ENCODE peak calls at places on chromosomes 4 and X, in ten cellular contexts. One of them, this sample, is unnamed. For H3K9me3, the result is how much of the 10 kb centered on the place peaks cover.

GRCh38 chr4:26074672-26075071 is 160.7 kb downstream of the SMIM20 start:
- DNase-seq in GM12878: peak
- DNase-seq in neuronal stem cell: no peak
- DNase-seq in HCT116: no peak
- DNase-seq in fibroblast of lung: no peak
- DNase-seq in endothelial cell of umbilical vein: no peak
- DNase-seq in K562: no peak
- DNase-seq in neural progenitor cell: no peak
- DNase-seq in H9: no peak
- DNase-seq in IMR-90: no peak
- DNase-seq in this sample: no peak

GRCh38 chrX:31039327-31039711 is 32.5 kb downstream of the FTHL17 start:
- DNase-seq in GM12878: no peak
- DNase-seq in neuronal stem cell: no peak
- DNase-seq in HCT116: no peak
- DNase-seq in fibroblast of lung: no peak
- DNase-seq in endothelial cell of umbilical vein: no peak
- DNase-seq in K562: no peak
- DNase-seq in neural progenitor cell: no peak
- DNase-seq in H9: no peak
- DNase-seq in IMR-90: no peak
- DNase-seq in this sample: no peak

GRCh38 chr4:54065282-54066087 is 1.1 kb upstream of the CHIC2 start:
- DNase-seq in GM12878: no peak
- DNase-seq in neuronal stem cell: no peak
- DNase-seq in HCT116: no peak
- DNase-seq in fibroblast of lung: peak
- DNase-seq in endothelial cell of umbilical vein: peak
- DNase-seq in K562: no peak
- DNase-seq in neural progenitor cell: no peak
- DNase-seq in H9: no peak
- DNase-seq in IMR-90: no peak
- DNase-seq in this sample: no peak

GRCh38 chrX:13364230-13364629 is 44.4 kb upstream of the ATXN3L start:
- DNase-seq in GM12878: no peak
- DNase-seq in neuronal stem cell: no peak
- DNase-seq in HCT116: no peak
- DNase-seq in fibroblast of lung: no peak
- DNase-seq in endothelial cell of umbilical vein: no peak
- DNase-seq in K562: no peak
- DNase-seq in neural progenitor cell: no peak
- DNase-seq in H9: no peak
- DNase-seq in IMR-90: no peak
- DNase-seq in this sample: no peak

GRCh38 chrX:101452051-101452450 is 33.2 kb upstream of the ARMCX4 start:
- DNase-seq in GM12878: no peak
- DNase-seq in neuronal stem cell: no peak
- DNase-seq in HCT116: no peak
- DNase-seq in fibroblast of lung: peak
- DNase-seq in endothelial cell of umbilical vein: peak
- DNase-seq in K562: no peak
- DNase-seq in neural progenitor cell: no peak
- DNase-seq in H9: no peak
- DNase-seq in IMR-90: no peak
- DNase-seq in this sample: no peak

GRCh38 chrX:140715787-140716186 is 6.2 kb downstream of the LINC00632 start:
- DNase-seq in GM12878: no peak
- DNase-seq in neuronal stem cell: no peak
- DNase-seq in HCT116: no peak
- DNase-seq in fibroblast of lung: no peak
- DNase-seq in endothelial cell of umbilical vein: no peak
- DNase-seq in K562: no peak
- DNase-seq in neural progenitor cell: no peak
- DNase-seq in H9: no peak
- DNase-seq in IMR-90: peak
- DNase-seq in this sample: no peak

GRCh38 chr4:56246230-56246610 is 141.1 kb downstream of the AASDH start:
- DNase-seq in GM12878: no peak
- DNase-seq in neuronal stem cell: no peak
- DNase-seq in HCT116: no peak
- DNase-seq in fibroblast of lung: no peak
- DNase-seq in endothelial cell of umbilical vein: no peak
- DNase-seq in K562: no peak
- DNase-seq in neural progenitor cell: no peak
- DNase-seq in H9: no peak
- DNase-seq in IMR-90: no peak
- DNase-seq in this sample: no peak

GRCh38 chr4:122602277-122603142 is 18.4 kb downstream of the IL21 start:
- DNase-seq in GM12878: no peak
- DNase-seq in neuronal stem cell: peak
- DNase-seq in HCT116: peak
- DNase-seq in fibroblast of lung: peak
- DNase-seq in endothelial cell of umbilical vein: peak
- DNase-seq in K562: peak
- DNase-seq in neural progenitor cell: peak
- DNase-seq in H9: no peak
- DNase-seq in IMR-90: peak
- DNase-seq in this sample: no peak

GRCh38 chr4:8835521-8836365 is 35.9 kb downstream of the HMX1 start:
- DNase-seq in GM12878: no peak
- DNase-seq in neuronal stem cell: no peak
- DNase-seq in HCT116: no peak
- DNase-seq in fibroblast of lung: no peak
- DNase-seq in endothelial cell of umbilical vein: no peak
- DNase-seq in K562: no peak
- DNase-seq in neural progenitor cell: no peak
- DNase-seq in H9: peak
- DNase-seq in IMR-90: no peak
- DNase-seq in this sample: no peak
- H3K9me3 ChIP-seq in GM12878: under half
- H3K9me3 ChIP-seq in neuronal stem cell: under half
- H3K9me3 ChIP-seq in HCT116: under half
- H3K9me3 ChIP-seq in fibroblast of lung: under half
- H3K9me3 ChIP-seq in endothelial cell of umbilical vein: under half
- H3K9me3 ChIP-seq in K562: under half
- H3K9me3 ChIP-seq in neural progenitor cell: under half
- H3K9me3 ChIP-seq in H9: under half
- H3K9me3 ChIP-seq in IMR-90: under half
- H3K9me3 ChIP-seq in this sample: under half

GRCh38 chrX:48695925-48696300 is 621 bp upstream of the SUV39H1 start:
- DNase-seq in GM12878: no peak
- DNase-seq in neuronal stem cell: no peak
- DNase-seq in HCT116: no peak
- DNase-seq in fibroblast of lung: no peak
- DNase-seq in endothelial cell of umbilical vein: no peak
- DNase-seq in K562: no peak
- DNase-seq in neural progenitor cell: peak
- DNase-seq in H9: no peak
- DNase-seq in IMR-90: no peak
- DNase-seq in this sample: no peak

GRCh38 chrX:48697182-48697727 is 721 bp downstream of the SUV39H1 start:
- DNase-seq in GM12878: no peak
- DNase-seq in neuronal stem cell: no peak
- DNase-seq in HCT116: no peak
- DNase-seq in fibroblast of lung: no peak
- DNase-seq in endothelial cell of umbilical vein: peak
- DNase-seq in K562: no peak
- DNase-seq in neural progenitor cell: no peak
- DNase-seq in H9: no peak
- DNase-seq in IMR-90: no peak
- DNase-seq in this sample: no peak

GRCh38 chrX:48694776-48695523 is 1.6 kb upstream of the SUV39H1 start:
- DNase-seq in GM12878: no peak
- DNase-seq in neuronal stem cell: no peak
- DNase-seq in HCT116: no peak
- DNase-seq in fibroblast of lung: no peak
- DNase-seq in endothelial cell of umbilical vein: no peak
- DNase-seq in K562: no peak
- DNase-seq in neural progenitor cell: peak
- DNase-seq in H9: no peak
- DNase-seq in IMR-90: no peak
- DNase-seq in this sample: no peak

GRCh38 chrX:48695524-48695875 is 1.0 kb upstream of the SUV39H1 start:
- DNase-seq in GM12878: no peak
- DNase-seq in neuronal stem cell: no peak
- DNase-seq in HCT116: no peak
- DNase-seq in fibroblast of lung: peak
- DNase-seq in endothelial cell of umbilical vein: no peak
- DNase-seq in K562: no peak
- DNase-seq in neural progenitor cell: no peak
- DNase-seq in H9: no peak
- DNase-seq in IMR-90: peak
- DNase-seq in this sample: no peak

DNA sequence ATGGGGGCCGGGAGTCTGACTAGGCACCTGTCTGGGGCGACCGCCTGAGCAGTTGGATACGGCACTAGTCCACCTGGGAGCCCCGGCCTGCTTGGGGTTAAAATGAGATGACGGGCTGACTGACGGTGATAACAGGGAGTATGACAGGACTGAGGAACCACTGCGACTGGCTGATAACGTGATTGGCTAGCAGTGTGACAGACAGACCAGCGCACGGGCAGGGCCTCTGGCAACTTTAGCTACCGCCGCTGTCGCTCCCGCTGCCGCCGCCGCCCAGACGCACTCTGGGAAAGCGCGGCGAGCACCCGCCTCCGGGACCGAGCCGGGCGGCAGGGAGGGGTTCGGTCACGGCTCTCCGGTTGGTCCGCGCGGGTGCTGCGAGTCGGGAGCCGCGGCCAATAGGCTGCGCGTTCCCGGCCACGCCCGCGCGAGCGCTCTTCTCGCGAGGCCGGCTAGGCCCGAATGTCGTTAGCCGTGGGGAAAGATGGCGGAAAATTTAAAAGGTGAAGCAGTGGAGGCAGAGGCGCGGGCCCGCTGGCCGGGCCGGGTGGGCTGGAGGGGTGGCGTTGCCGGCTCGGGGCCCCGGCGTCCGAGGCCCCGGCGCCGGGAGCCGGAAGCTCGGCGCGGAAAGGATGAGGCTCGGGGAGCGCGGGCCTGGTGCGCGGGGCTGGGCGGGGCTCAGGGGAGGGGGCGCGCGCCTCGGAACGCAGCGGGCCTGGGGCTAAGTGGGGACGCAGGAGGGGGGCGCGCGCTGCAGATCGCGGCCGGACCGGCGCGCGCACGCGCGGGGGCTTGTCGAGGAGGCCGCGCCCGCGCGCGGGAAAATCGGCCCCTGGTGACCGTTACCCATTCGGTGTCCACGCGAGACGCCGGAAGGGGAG is at the start of gene SUV39H1:
- DNase-seq in GM12878: peak
- DNase-seq in neuronal stem cell: peak
- DNase-seq in HCT116: peak
- DNase-seq in fibroblast of lung: peak
- DNase-seq in endothelial cell of umbilical vein: peak
- DNase-seq in K562: peak
- DNase-seq in neural progenitor cell: peak
- DNase-seq in H9: peak
- DNase-seq in IMR-90: peak
- DNase-seq in this sample: peak
- H2AFZ ChIP-seq in GM12878: peak
- H2AFZ ChIP-seq in neuronal stem cell: peak
- H2AFZ ChIP-seq in HCT116: no peak
- H2AFZ ChIP-seq in fibroblast of lung: peak
- H2AFZ ChIP-seq in endothelial cell of umbilical vein: peak
- H2AFZ ChIP-seq in K562: peak
- H2AFZ ChIP-seq in neural progenitor cell: no peak
- H2AFZ ChIP-seq in H9: no peak
- H2AFZ ChIP-seq in IMR-90: peak
- H2AFZ ChIP-seq in this sample: peak

DNA sequence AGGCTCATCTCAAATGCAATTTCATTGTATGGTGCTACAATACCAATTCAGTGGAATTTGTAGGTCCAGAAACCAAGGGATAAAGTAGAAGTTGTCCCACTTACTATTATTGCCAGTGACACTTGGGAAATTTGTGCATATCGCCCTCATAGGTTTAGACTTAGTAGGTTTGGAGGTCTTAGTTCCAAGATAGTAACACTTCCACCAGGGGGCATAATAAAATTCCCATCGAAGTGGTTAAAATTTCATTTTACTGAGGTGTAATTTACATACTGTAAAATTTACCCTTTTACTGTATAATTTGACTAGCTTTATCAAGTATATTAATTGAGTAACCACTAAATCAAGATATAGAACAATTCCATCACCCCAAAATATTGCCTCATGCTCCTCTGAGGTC is 174.6 kb downstream of the INPP4B start:
- DNase-seq in GM12878: no peak
- DNase-seq in neuronal stem cell: no peak
- DNase-seq in HCT116: no peak
- DNase-seq in fibroblast of lung: no peak
- DNase-seq in endothelial cell of umbilical vein: no peak
- DNase-seq in K562: no peak
- DNase-seq in neural progenitor cell: peak
- DNase-seq in H9: no peak
- DNase-seq in IMR-90: no peak
- DNase-seq in this sample: no peak
- H3K9me3 ChIP-seq in GM12878: under half
- H3K9me3 ChIP-seq in neuronal stem cell: under half
- H3K9me3 ChIP-seq in HCT116: under half
- H3K9me3 ChIP-seq in fibroblast of lung: under half
- H3K9me3 ChIP-seq in endothelial cell of umbilical vein: under half
- H3K9me3 ChIP-seq in K562: under half
- H3K9me3 ChIP-seq in neural progenitor cell: under half
- H3K9me3 ChIP-seq in H9: under half
- H3K9me3 ChIP-seq in IMR-90: under half
- H3K9me3 ChIP-seq in this sample: under half

GRCh38 chrX:3659761-3660160 is 53.7 kb downstream of the PRKX start:
- DNase-seq in GM12878: no peak
- DNase-seq in neuronal stem cell: no peak
- DNase-seq in HCT116: no peak
- DNase-seq in fibroblast of lung: peak
- DNase-seq in endothelial cell of umbilical vein: no peak
- DNase-seq in K562: no peak
- DNase-seq in neural progenitor cell: no peak
- DNase-seq in H9: no peak
- DNase-seq in IMR-90: peak
- DNase-seq in this sample: no peak

GRCh38 chrX:3666975-3667374 is 46.5 kb downstream of the PRKX start:
- DNase-seq in GM12878: no peak
- DNase-seq in neuronal stem cell: no peak
- DNase-seq in HCT116: no peak
- DNase-seq in fibroblast of lung: no peak
- DNase-seq in endothelial cell of umbilical vein: no peak
- DNase-seq in K562: no peak
- DNase-seq in neural progenitor cell: no peak
- DNase-seq in H9: no peak
- DNase-seq in IMR-90: no peak
- DNase-seq in this sample: no peak

GRCh38 chrX:3664921-3665320 is 48.5 kb downstream of the PRKX start:
- DNase-seq in GM12878: no peak
- DNase-seq in neuronal stem cell: no peak
- DNase-seq in HCT116: no peak
- DNase-seq in fibroblast of lung: no peak
- DNase-seq in endothelial cell of umbilical vein: no peak
- DNase-seq in K562: no peak
- DNase-seq in neural progenitor cell: no peak
- DNase-seq in H9: no peak
- DNase-seq in IMR-90: no peak
- DNase-seq in this sample: no peak

DNA sequence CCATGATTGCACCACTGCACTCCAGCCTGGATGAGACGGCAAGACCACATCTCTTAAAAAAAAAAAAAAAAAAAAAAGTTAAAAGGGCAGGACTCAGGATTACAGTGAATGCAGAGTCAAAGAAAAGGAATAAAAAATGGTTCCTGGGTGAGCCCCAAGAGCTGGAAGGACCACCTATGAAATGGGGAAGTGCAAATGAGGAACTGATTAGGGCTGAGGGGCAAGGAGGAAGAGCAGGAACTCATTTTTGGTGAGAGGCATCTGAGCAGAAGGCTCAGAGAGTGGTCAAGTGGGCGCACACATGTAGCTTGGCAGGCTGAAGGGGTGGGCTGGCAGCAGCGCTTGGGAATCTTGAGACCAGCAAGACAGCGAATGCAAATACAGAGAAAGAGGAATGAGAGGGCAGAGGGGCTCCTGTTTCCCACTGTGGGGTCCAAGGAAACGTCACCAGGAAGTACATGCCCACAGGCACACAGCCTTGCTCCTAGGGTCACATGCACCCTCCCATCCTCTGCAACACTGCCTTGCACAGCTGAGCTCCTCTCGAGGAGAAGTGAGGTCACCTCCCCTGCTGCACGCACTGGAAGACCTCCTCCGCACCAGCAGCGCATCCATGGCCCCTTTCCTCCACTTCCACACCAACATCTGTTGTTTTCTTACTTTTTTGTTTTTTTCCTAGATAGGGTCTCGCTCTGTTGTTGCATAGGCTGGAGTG is 49.7 kb downstream of the PRKX start:
- DNase-seq in GM12878: no peak
- DNase-seq in neuronal stem cell: no peak
- DNase-seq in HCT116: no peak
- DNase-seq in fibroblast of lung: no peak
- DNase-seq in endothelial cell of umbilical vein: no peak
- DNase-seq in K562: no peak
- DNase-seq in neural progenitor cell: no peak
- DNase-seq in H9: no peak
- DNase-seq in IMR-90: no peak
- DNase-seq in this sample: no peak
- H2AFZ ChIP-seq in GM12878: no peak
- H2AFZ ChIP-seq in neuronal stem cell: no peak
- H2AFZ ChIP-seq in HCT116: no peak
- H2AFZ ChIP-seq in fibroblast of lung: no peak
- H2AFZ ChIP-seq in endothelial cell of umbilical vein: no peak
- H2AFZ ChIP-seq in K562: no peak
- H2AFZ ChIP-seq in neural progenitor cell: no peak
- H2AFZ ChIP-seq in H9: no peak
- H2AFZ ChIP-seq in IMR-90: no peak
- H2AFZ ChIP-seq in this sample: no peak